ENCODE peak calls at places on chromosomes 3 and 15, in eight cellular contexts. One of them, this sample, is unnamed.

GRCh38 chr15:99442268-99442897 is 123.4 kb upstream of the MEF2A start:
- DNase-seq in fibroblast of lung: peak; percentile 90
- DNase-seq in body of pancreas: peak; percentile 54
- DNase-seq in neural progenitor cell: no peak
- DNase-seq in H7: peak; percentile 23
- DNase-seq in AG04450: peak; percentile 67
- DNase-seq in BJ: peak; percentile 82
- DNase-seq in hepatocyte: peak; percentile 80
- DNase-seq in this sample: no peak

GRCh38 chr15:32878849-32879795 is 161.3 kb downstream of the GREM1 start:
- DNase-seq in fibroblast of lung: no peak
- DNase-seq in body of pancreas: no peak
- DNase-seq in neural progenitor cell: no peak
- DNase-seq in H7: no peak
- DNase-seq in AG04450: no peak
- DNase-seq in BJ: no peak
- DNase-seq in hepatocyte: no peak
- DNase-seq in this sample: no peak

GRCh38 chr15:75361989-75362641 is 6.3 kb downstream of the MAN2C1 start:
- DNase-seq in fibroblast of lung: no peak
- DNase-seq in body of pancreas: no peak
- DNase-seq in neural progenitor cell: no peak
- DNase-seq in H7: peak; percentile 40
- DNase-seq in AG04450: no peak
- DNase-seq in BJ: no peak
- DNase-seq in hepatocyte: no peak
- DNase-seq in this sample: no peak

GRCh38 chr3:150077581-150078247 is 107.0 kb upstream of the PFN2 start:
- DNase-seq in fibroblast of lung: peak; percentile 86
- DNase-seq in body of pancreas: no peak
- DNase-seq in neural progenitor cell: no peak
- DNase-seq in H7: no peak
- DNase-seq in AG04450: no peak
- DNase-seq in BJ: no peak
- DNase-seq in hepatocyte: no peak
- DNase-seq in this sample: no peak

GRCh38 chr3:186281172-186281571 is 80.9 kb downstream of the DGKG start:
- DNase-seq in fibroblast of lung: peak; percentile 92
- DNase-seq in body of pancreas: no peak
- DNase-seq in neural progenitor cell: no peak
- DNase-seq in H7: no peak
- DNase-seq in AG04450: peak; percentile 57
- DNase-seq in BJ: no peak
- DNase-seq in hepatocyte: no peak
- DNase-seq in this sample: no peak

GRCh38 chr3:11543948-11544387 is 99.7 kb downstream of the VGLL4 start:
- DNase-seq in fibroblast of lung: no peak
- DNase-seq in body of pancreas: no peak
- DNase-seq in neural progenitor cell: no peak
- DNase-seq in H7: peak; percentile 44
- DNase-seq in AG04450: no peak
- DNase-seq in BJ: no peak
- DNase-seq in hepatocyte: no peak
- DNase-seq in this sample: no peak

GRCh38 chr15:33098082-33099058 is 96.1 kb downstream of the FMN1 start:
- DNase-seq in fibroblast of lung: peak; percentile 91
- DNase-seq in body of pancreas: no peak
- DNase-seq in neural progenitor cell: no peak
- DNase-seq in H7: no peak
- DNase-seq in AG04450: no peak
- DNase-seq in BJ: no peak
- DNase-seq in hepatocyte: no peak
- DNase-seq in this sample: peak; percentile 38

GRCh38 chr3:111610189-111610588 is 15.0 kb upstream of the ZBED2 start:
- DNase-seq in fibroblast of lung: peak; percentile 59
- DNase-seq in body of pancreas: no peak
- DNase-seq in neural progenitor cell: no peak
- DNase-seq in H7: no peak
- DNase-seq in AG04450: no peak
- DNase-seq in BJ: no peak
- DNase-seq in hepatocyte: no peak
- DNase-seq in this sample: no peak

GRCh38 chr15:96123630-96124187 is 206.8 kb upstream of the NR2F2 start:
- DNase-seq in fibroblast of lung: no peak
- DNase-seq in body of pancreas: no peak
- DNase-seq in neural progenitor cell: no peak
- DNase-seq in H7: no peak
- DNase-seq in AG04450: no peak
- DNase-seq in BJ: no peak
- DNase-seq in hepatocyte: peak; percentile 23
- DNase-seq in this sample: no peak

GRCh38 chr3:129116482-129116946 is 5.1 kb downstream of the RAB43 start:
- DNase-seq in fibroblast of lung: no peak
- DNase-seq in body of pancreas: no peak
- DNase-seq in neural progenitor cell: peak; percentile 22
- DNase-seq in H7: no peak
- DNase-seq in AG04450: no peak
- DNase-seq in BJ: no peak
- DNase-seq in hepatocyte: no peak
- DNase-seq in this sample: peak; percentile 32

GRCh38 chr3:7293286-7293685 is 432.4 kb downstream of the GRM7 start:
- DNase-seq in fibroblast of lung: no peak
- DNase-seq in body of pancreas: no peak
- DNase-seq in neural progenitor cell: no peak
- DNase-seq in H7: no peak
- DNase-seq in AG04450: no peak
- DNase-seq in BJ: no peak
- DNase-seq in hepatocyte: no peak
- DNase-seq in this sample: no peak

GRCh38 chr15:64686130-64686735 is 89.2 kb downstream of the RBPMS2 start:
- DNase-seq in fibroblast of lung: peak; percentile 41
- DNase-seq in body of pancreas: peak; percentile 33
- DNase-seq in neural progenitor cell: peak; percentile 73
- DNase-seq in H7: peak; percentile 65
- DNase-seq in AG04450: no peak
- DNase-seq in BJ: no peak
- DNase-seq in hepatocyte: peak; percentile 71
- DNase-seq in this sample: peak; percentile 73

GRCh38 chr15:52787123-52787503 is 3.0 kb downstream of the ONECUT1 start:
- DNase-seq in fibroblast of lung: no peak
- DNase-seq in body of pancreas: peak; percentile 39
- DNase-seq in neural progenitor cell: peak; percentile 46
- DNase-seq in H7: peak; percentile 78
- DNase-seq in AG04450: no peak
- DNase-seq in BJ: no peak
- DNase-seq in hepatocyte: no peak
- DNase-seq in this sample: no peak

GRCh38 chr3:171187706-171188290 is 161.3 kb upstream of the SLC2A2 start:
- DNase-seq in fibroblast of lung: peak; percentile 28
- DNase-seq in body of pancreas: peak; percentile 18
- DNase-seq in neural progenitor cell: peak; percentile 62
- DNase-seq in H7: peak; percentile 19
- DNase-seq in AG04450: no peak
- DNase-seq in BJ: no peak
- DNase-seq in hepatocyte: peak; percentile 44
- DNase-seq in this sample: peak; percentile 12

GRCh38 chr15:66950114-66950513 is 115.3 kb upstream of the SMAD3 start:
- DNase-seq in fibroblast of lung: no peak
- DNase-seq in body of pancreas: no peak
- DNase-seq in neural progenitor cell: no peak
- DNase-seq in H7: no peak
- DNase-seq in AG04450: no peak
- DNase-seq in BJ: no peak
- DNase-seq in hepatocyte: no peak
- DNase-seq in this sample: no peak
- H3K27me3 ChIP-seq in fibroblast of lung: no peaks in the 10 kb centered on the region
- H3K27me3 ChIP-seq in body of pancreas: no peaks in the 10 kb centered on the region
- H3K27me3 ChIP-seq in neural progenitor cell: no peaks in the 10 kb centered on the region
- H3K27me3 ChIP-seq in H7: no peaks in the 10 kb centered on the region
- H3K27me3 ChIP-seq in AG04450: no peaks in the 10 kb centered on the region
- H3K27me3 ChIP-seq in BJ: no peaks in the 10 kb centered on the region
- H3K27me3 ChIP-seq in hepatocyte: no peaks in the 10 kb centered on the region
- H3K27me3 ChIP-seq in this sample: no peaks in the 10 kb centered on the region

DNA sequence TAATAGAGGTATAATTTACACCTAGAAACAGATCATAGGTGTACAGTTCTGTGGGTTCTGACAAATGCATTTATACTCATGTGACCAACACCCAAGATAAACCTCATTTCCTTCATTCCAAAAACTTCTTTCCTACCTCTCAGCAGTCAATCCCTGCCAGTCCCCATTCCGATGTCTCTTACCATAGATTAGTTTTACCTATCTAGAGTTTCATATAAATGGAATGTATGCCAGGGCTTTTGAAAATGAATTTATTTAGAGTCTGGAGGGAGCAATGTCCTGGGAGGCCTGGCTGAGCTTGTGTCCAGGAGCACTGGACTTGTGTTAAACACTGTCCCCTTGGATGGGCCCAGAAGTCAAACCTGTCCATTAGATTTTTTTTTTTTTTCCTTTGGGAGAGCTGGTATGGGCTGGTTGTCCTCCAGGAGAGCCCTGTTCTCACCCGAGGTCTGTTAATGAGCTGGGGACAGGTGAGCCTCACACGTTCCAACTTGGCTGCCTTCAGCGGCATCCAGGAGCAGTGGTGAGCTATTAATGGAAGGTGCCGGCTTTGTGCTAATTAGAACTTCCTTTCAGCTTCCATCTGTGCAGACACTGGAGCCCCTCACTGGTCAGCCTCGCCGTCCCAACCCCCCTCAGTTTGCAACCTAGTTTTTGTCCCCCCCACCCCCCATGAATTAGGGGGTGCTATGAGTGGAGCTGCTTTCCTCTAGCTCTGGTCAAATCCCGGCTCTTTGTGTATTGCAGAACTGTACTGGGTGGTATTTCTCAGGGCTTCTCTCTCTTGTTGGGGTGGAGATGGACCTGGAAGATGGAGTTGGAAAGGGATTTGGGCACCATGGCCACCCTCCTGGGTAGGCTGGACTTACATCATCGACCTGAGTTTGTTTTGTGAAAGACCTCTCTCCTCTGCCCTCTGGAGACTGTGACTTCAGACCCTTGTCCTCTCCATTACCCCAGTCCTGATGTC is 40.8 kb upstream of the POLG start:
- DNase-seq in fibroblast of lung: no peak
- DNase-seq in body of pancreas: no peak
- DNase-seq in neural progenitor cell: no peak
- DNase-seq in H7: no peak
- DNase-seq in AG04450: no peak
- DNase-seq in BJ: no peak
- DNase-seq in hepatocyte: no peak
- DNase-seq in this sample: no peak
- H3K27me3 ChIP-seq in fibroblast of lung: peaks cover 81% of the 10 kb centered on the region
- H3K27me3 ChIP-seq in body of pancreas: no peaks in the 10 kb centered on the region
- H3K27me3 ChIP-seq in neural progenitor cell: peaks cover 100% of the 10 kb centered on the region
- H3K27me3 ChIP-seq in H7: peaks cover 99% of the 10 kb centered on the region
- H3K27me3 ChIP-seq in AG04450: peaks cover 94% of the 10 kb centered on the region
- H3K27me3 ChIP-seq in BJ: peaks cover 81% of the 10 kb centered on the region
- H3K27me3 ChIP-seq in hepatocyte: peaks cover 98% of the 10 kb centered on the region
- H3K27me3 ChIP-seq in this sample: no peaks in the 10 kb centered on the region

DNA sequence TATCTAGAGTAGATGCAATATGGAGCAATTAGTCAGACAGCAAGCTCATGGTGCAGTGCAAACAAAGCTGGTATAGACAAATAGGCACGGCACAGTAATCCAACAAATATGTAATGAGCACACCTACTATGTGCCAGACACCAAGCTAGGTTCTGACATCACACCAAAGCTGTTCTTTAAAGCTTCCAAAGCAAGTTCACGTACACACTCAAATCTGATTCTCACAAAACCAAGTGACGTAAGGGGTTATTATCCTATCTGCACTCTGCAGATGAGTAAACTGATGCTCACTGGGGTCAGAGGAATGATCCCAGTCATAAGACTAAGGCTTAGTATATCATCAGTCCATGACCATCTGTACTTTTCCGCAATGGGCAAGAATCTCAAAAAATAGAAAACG is 27.8 kb upstream of the LIPC start:
- DNase-seq in fibroblast of lung: no peak
- DNase-seq in body of pancreas: no peak
- DNase-seq in neural progenitor cell: no peak
- DNase-seq in H7: no peak
- DNase-seq in AG04450: no peak
- DNase-seq in BJ: no peak
- DNase-seq in hepatocyte: no peak
- DNase-seq in this sample: no peak
- H3K27me3 ChIP-seq in fibroblast of lung: no peaks in the 10 kb centered on the region
- H3K27me3 ChIP-seq in body of pancreas: no peaks in the 10 kb centered on the region
- H3K27me3 ChIP-seq in neural progenitor cell: no peaks in the 10 kb centered on the region
- H3K27me3 ChIP-seq in H7: no peaks in the 10 kb centered on the region
- H3K27me3 ChIP-seq in AG04450: no peaks in the 10 kb centered on the region
- H3K27me3 ChIP-seq in BJ: no peaks in the 10 kb centered on the region
- H3K27me3 ChIP-seq in hepatocyte: no peaks in the 10 kb centered on the region
- H3K27me3 ChIP-seq in this sample: no peaks in the 10 kb centered on the region

DNA sequence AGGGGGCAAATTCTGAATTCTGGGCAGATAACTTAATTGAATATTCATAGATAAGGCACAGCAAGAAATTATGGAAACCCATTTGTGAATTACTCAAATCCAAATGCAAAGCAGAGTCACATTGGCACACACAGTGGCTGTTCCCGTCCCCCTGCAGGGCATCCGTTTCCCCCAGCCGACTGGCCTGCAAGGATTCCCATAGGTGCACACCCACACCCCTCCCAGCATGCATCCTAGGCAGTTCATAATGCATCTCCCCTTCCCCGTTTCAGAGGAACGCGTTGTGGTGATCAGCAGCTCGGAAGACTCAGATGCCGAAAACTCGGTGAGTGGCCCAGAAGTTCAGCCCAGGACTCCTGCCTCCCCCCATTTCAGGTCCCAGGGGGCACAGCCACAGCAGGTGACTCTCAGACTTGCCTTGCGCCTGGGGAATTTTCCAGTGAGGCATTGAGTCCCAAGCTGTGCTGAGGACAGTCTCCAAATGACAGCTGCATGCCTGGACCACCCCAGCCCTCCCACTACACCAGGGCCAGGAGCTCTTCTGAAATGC is 39.8 kb downstream of the PML start:
- DNase-seq in fibroblast of lung: no peak
- DNase-seq in body of pancreas: no peak
- DNase-seq in neural progenitor cell: no peak
- DNase-seq in H7: no peak
- DNase-seq in AG04450: no peak
- DNase-seq in BJ: no peak
- DNase-seq in hepatocyte: no peak
- DNase-seq in this sample: no peak
- H3K27me3 ChIP-seq in fibroblast of lung: no peaks in the 10 kb centered on the region
- H3K27me3 ChIP-seq in body of pancreas: no peaks in the 10 kb centered on the region
- H3K27me3 ChIP-seq in neural progenitor cell: no peaks in the 10 kb centered on the region
- H3K27me3 ChIP-seq in H7: no peaks in the 10 kb centered on the region
- H3K27me3 ChIP-seq in AG04450: no peaks in the 10 kb centered on the region
- H3K27me3 ChIP-seq in BJ: no peaks in the 10 kb centered on the region
- H3K27me3 ChIP-seq in hepatocyte: no peaks in the 10 kb centered on the region
- H3K27me3 ChIP-seq in this sample: no peaks in the 10 kb centered on the region

DNA sequence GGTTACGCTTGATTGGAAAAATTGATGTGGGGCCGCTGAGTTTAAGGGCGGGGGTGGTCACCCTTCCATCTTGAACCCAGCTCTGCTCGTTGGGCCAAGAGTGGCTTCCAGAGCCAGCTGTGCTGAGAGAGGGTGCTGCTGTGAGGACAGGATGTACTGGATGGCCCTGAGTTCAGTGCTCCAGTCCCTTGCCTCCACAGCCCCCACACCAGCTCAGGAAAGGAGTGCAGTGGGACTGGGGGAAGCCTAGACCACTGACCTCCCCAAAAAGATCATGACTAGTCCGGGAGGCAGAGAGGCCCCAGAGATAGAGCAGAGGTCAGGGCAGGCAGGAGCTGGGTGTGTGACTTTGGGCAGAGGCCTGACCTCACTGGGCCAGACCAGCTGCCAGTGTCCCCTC is 4.0 kb upstream of the PTH1R start:
- DNase-seq in fibroblast of lung: no peak
- DNase-seq in body of pancreas: no peak
- DNase-seq in neural progenitor cell: no peak
- DNase-seq in H7: no peak
- DNase-seq in AG04450: no peak
- DNase-seq in BJ: no peak
- DNase-seq in hepatocyte: no peak
- DNase-seq in this sample: no peak
- H3K27me3 ChIP-seq in fibroblast of lung: peaks cover 43% of the 10 kb centered on the region
- H3K27me3 ChIP-seq in body of pancreas: no peaks in the 10 kb centered on the region
- H3K27me3 ChIP-seq in neural progenitor cell: no peaks in the 10 kb centered on the region
- H3K27me3 ChIP-seq in H7: peaks cover 12% of the 10 kb centered on the region
- H3K27me3 ChIP-seq in AG04450: peaks cover 48% of the 10 kb centered on the region
- H3K27me3 ChIP-seq in BJ: peaks cover 12% of the 10 kb centered on the region
- H3K27me3 ChIP-seq in hepatocyte: no peaks in the 10 kb centered on the region
- H3K27me3 ChIP-seq in this sample: peaks cover 11% of the 10 kb centered on the region